ENCODE peak calls at places on chromosomes 4 and X, in four cellular contexts. L, U, E and V are unnamed samples.

GRCh38 chr4:121789960-121790829 is 10.9 kb upstream of the EXOSC9 start:
- DNase-seq in U (no peak), E (no peak), L (no peak), V (no peak)

GRCh38 chr4:10701702-10702460 is 17.3 kb upstream of the CLNK start:
- DNase-seq in U (no peak), L (no peak), E (no peak), V (no peak)

GRCh38 chr4:53816561-53816960 is 225.3 kb upstream of the LNX1 start:
- DNase-seq in L (no peak), E (no peak), U (no peak), V (no peak)

GRCh38 chrX:113275769-113276168 is 435.1 kb upstream of the AMOT start:
- DNase-seq in U (no peak), E (no peak), L (no peak), V (no peak)

GRCh38 chr4:77600521-77601451 is 4.8 kb upstream of the CXCL13 start:
- DNase-seq in U (no peak), L (peak), E (no peak), V (peak)

GRCh38 chr4:144754562-144755410 is 108.8 kb downstream of the HHIP start:
- DNase-seq in E (no peak), L (no peak), U (no peak), V (no peak)

GRCh38 chr4:128635141-128635911 is 174.2 kb upstream of the JADE1 start:
- DNase-seq in U (no peak), L (peak), E (peak), V (no peak)

GRCh38 chr4:47791978-47792377 is 45.9 kb downstream of the CORIN start:
- DNase-seq in E (no peak), L (no peak), U (no peak), V (no peak)

GRCh38 chr4:140004580-140005314 is 149.2 kb downstream of the MAML3 start:
- DNase-seq in U (no peak), L (no peak), E (peak), V (peak)

GRCh38 chr4:163493643-163494359 is 689 bp upstream of the TMA16 start:
- DNase-seq in U (no peak), L (no peak), E (no peak), V (no peak)

GRCh38 chr4:55069248-55069647 is 56.1 kb downstream of the KDR start:
- DNase-seq in U (no peak), L (no peak), E (no peak), V (no peak)

GRCh38 chrX:81957900-81958545 is 756.1 kb downstream of the SH3BGRL start:
- DNase-seq in U (no peak), E (no peak), L (no peak), V (peak)

GRCh38 chr4:7052923-7053715 is 9.9 kb downstream of the TADA2B start:
- DNase-seq in U (no peak), L (no peak), E (no peak), V (no peak)

GRCh38 chr4:41505161-41505653 is 32.8 kb upstream of the LIMCH1 start:
- DNase-seq in U (no peak), L (no peak), E (no peak), V (peak)

GRCh38 chr4:151604238-151604637 is 156.6 kb downstream of the GATB start:
- DNase-seq in L (no peak), E (no peak), U (no peak), V (peak)

GRCh38 chr4:142079951-142080350 is 443.6 kb downstream of the IL15 start:
- DNase-seq in U (no peak), E (no peak), L (no peak), V (no peak)

GRCh38 chr4:176981551-176981950 is 188.8 kb upstream of the VEGFC start:
- DNase-seq in E (no peak), U (no peak), L (no peak), V (no peak)

GRCh38 chr4:7383251-7383650 is 51.5 kb downstream of the PSAPL1 start:
- DNase-seq in U (no peak), E (no peak), L (no peak), V (peak)

GRCh38 chr4:124887738-124888137 is 175.2 kb upstream of the ANKRD50 start:
- DNase-seq in L (no peak), U (no peak), E (no peak), V (no peak)

GRCh38 chr4:77861500-77861899 is 1.1 kb upstream of the MRPL1 start:
- DNase-seq in E (no peak), L (peak), U (no peak), V (no peak)

DNA sequence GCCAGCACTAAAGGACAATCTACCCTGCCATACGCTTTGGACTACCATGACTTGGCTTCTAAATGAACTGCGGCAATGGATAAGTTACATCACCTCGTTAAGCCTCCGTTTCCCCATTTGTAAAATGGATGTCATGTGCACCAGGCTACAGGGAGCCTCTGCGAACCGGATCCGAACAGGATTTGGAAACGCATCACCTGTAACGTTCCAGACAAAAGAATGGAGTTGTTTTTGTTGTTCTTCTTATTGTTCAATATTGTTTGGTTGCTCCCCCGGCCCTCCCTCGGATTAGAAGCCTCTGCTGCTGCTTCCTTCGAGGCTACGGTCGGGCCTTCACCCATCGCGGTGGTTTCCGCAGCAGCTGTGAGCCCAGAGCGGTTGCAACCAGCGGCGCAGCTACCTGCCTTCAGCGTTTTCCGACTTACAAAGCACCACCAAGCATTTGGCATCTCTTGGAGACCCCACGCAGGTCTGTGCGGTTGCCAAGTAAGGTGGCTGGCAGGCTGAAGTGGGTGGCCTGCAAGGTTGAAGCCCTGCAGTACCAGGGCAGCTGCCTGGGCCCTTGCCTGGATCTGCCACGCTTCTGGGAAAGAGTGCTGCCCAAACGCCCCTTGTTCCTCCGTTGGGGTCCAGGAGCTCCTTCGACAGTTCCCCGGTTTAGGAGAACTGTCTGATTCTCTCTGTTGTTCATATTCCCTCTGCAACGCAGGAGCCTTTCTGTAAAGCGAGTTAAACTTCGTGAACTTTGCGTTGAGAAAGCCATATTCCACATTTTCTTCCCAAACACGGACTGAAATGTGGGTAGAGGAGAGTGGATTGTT is 7.1 kb downstream of the NKX3-2 start:
- DNase-seq in U (no peak), E (peak), L (no peak), V (peak)
- TF ChIP-seq RAD21 in U (no peak), E (no peak), L (no peak), V (no peak)

GRCh38 chrX:107396235-107396634 is 53.2 kb upstream of the FRMPD3 start:
- DNase-seq in L (no peak), U (no peak), E (no peak), V (no peak)
- TF ChIP-seq SIN3A in L (no peak), U (no peak), E (no peak), V (no peak)

GRCh38 chr4:113828712-113829111 is 67.2 kb upstream of the CAMK2D start:
- DNase-seq in E (no peak), L (no peak), U (no peak), V (no peak)

GRCh38 chr4:113831469-113831868 is 69.9 kb upstream of the CAMK2D start:
- DNase-seq in E (no peak), L (no peak), U (no peak), V (no peak)

GRCh38 chr4:113835005-113835404 is 73.5 kb upstream of the CAMK2D start:
- DNase-seq in L (no peak), E (no peak), U (no peak), V (no peak)

GRCh38 chr4:113834302-113834701 is 72.8 kb upstream of the CAMK2D start:
- DNase-seq in L (no peak), E (no peak), U (no peak), V (no peak)

GRCh38 chr4:113832795-113833194 is 71.3 kb upstream of the CAMK2D start:
- DNase-seq in L (no peak), E (no peak), U (no peak), V (no peak)
- TF ChIP-seq TCF12 in L (no peak), E (no peak), U (no peak), V (no peak)

DNA sequence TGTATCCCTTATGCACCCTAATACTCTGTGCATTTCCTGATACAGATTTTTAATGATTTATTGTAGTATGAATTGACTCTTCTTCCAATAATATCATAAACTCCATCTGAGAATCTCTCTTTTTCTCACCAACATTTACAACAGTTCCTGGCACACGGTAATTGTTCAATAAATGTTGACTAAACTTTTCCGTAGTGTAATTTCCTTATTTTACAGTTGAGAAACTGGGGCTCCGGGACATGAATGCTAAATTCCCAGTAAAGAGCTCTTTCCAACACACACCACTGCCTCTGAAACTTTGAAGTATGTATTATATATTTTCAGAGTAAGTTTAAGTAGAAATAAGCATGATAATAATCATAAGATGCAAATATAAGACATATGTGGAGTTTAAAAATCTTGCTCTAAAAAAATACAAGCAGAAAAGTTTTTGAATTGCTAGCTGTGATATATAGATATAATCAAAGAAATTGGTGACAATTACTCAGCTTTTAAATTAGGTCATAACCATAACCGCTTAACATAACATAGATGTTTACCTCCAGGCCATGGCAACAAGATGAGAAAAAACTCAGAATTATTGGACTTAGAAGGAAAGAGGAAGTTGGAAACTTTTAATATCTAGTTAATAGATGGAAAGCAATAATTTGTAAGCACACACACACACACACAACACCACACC is 28.2 kb upstream of the ANTXR2 start:
- DNase-seq in U (no peak), E (no peak), L (no peak), V (no peak)
- TF ChIP-seq RAD21 in U (no peak), E (no peak), L (no peak), V (no peak)

DNA sequence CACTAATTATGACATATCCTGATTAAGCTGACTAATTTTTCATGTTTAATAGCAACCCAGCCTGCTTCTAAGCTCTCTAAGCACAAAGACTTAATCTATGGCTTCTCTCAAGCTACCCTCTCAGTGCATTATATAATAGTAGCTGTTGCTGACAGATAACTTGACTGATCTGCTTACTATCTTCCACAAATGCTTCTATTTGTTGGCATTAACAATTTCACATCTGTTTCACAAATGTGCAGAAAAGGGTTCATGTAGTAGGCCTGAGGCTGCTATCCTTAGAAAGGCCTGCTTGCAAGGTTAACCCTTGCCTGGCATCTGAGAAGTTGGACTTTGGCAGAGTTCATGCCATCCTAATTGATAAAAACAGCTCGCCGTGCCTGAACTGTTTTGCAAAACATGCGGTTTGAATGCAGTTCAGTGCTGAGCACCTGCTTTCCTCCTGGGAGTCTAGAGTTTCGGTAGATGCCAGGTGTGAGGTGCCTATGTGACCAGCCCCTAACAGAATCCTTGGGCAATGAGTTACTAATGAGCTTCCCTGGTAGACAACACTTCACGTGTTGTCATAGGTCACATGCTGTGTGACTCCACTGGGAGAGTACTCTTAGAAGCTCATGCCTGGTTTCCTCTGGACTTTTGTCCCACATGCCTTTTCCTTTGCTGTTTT is 68.4 kb downstream of the NSG1 start:
- DNase-seq in U (peak), E (no peak), L (no peak), V (peak)
- TF ChIP-seq SIN3A in U (no peak), E (no peak), L (no peak), V (no peak)

GRCh38 chr4:25308266-25308665 is 4.3 kb upstream of the ZCCHC4 start:
- DNase-seq in U (no peak), L (no peak), E (no peak), V (no peak)
- TF ChIP-seq TCF12 in U (no peak), L (no peak), E (no peak), V (no peak)

GRCh38 chr4:68855771-68856170 is 40.0 kb downstream of the UGT2B10 start:
- DNase-seq in U (no peak), L (no peak), E (no peak), V (no peak)

GRCh38 chr4:68850293-68850692 is 34.5 kb downstream of the UGT2B10 start:
- DNase-seq in U (no peak), L (no peak), E (no peak), V (no peak)
- TF ChIP-seq RAD21 in U (no peak), L (no peak), E (no peak), V (no peak)

DNA sequence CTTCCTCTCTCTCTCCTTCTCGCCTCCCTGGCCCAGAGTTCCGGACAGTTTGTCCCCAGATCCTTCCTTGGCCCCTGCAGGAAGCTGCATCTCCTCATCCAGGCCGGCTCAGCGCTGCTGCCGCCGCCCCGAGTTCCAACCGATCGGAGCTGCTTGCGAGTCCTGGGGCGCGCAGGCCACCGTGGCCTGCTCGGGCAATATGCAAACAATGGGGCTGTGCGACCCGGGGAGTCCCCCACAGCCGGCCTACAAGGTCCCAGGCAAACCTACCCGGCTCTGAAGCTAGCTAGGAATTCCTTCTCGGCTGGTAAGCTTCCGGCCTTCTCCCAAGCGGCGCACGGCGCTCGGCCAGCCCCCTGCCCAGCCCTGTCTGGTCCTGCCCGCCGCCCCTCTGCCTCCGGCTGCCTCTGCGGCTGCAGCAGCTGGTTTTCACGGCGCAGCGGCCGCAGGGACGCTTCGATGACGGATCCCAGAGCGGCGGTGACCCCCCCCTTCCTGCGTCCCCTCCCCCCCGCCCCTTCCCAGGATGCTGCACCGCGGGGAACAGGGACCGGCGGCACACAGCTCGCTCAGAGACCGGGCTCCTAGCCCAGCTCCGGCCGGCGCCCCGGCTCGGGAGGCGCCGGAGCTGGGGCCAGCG is 59.4 kb downstream of the TSC22D3 start:
- DNase-seq in U (no peak), L (no peak), E (no peak), V (peak)
- TF ChIP-seq SIN3A in U (no peak), L (no peak), E (no peak), V (no peak)

DNA sequence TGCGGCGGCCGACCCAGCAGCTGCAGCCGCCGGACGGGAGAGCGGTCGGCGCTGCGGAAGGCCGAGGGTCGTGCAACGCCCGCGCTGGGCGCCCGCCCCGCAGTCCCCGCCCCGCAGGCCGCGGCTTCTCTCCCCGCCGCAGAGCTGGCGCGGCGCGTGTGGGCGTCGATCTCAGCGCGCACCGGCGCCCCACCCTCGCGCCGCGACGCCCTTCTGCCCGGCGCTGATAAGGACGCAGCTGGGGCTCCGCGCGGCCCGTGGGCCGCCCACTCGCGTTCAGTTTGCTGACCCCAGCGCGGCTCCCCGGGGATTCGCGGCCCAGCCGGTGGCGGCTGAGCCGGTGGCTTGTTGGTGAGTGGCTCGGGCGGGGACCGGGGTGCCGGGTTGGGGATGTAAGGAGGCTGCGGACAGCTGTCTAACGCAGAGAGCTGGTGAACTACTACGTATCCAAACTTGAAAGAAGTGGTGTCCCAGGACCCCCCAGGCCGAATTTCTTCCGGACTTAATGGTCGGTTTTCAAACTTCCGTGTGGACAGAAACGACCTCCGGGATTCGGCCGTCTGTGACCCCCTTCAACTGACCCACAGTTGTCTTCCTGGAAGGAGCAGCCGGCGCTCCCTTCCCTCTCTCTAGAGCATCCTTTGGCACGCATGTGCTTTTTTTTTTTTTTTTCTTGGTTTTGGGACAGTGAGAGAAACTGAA is 1.6 kb downstream of the FHDC1 start:
- DNase-seq in L (no peak), E (peak), U (no peak), V (peak)
- TF ChIP-seq TCF12 in L (no peak), E (no peak), U (no peak), V (no peak)